ENCODE peak calls at places on chromosome 17, in ten cellular contexts. Z, I, T, X, Y, Q, F, M, B and G are unnamed samples.

GRCh38 chr17:17001874-17002520 is 30.1 kb upstream of the TNFRSF13B start:
- DNase-seq in X (peak), B (peak), F (peak), I (peak), Q (peak), Z (peak), M (no peak), T (peak), Y (peak), G (peak)

GRCh38 chr17:63697341-63698286 is 2.3 kb downstream of the LIMD2 start:
- DNase-seq in F (peak), Z (peak), M (no peak), B (peak), Y (peak), I (peak), Q (no peak), X (peak), T (peak), G (peak)

GRCh38 chr17:15308758-15309157 is 32.6 kb downstream of the TEKT3 start:
- DNase-seq in M (no peak), I (no peak), B (no peak), Q (no peak), F (no peak), T (no peak), Z (no peak), X (no peak), Y (no peak), G (no peak)

GRCh38 chr17:66567234-66568170 is 265.1 kb downstream of the PRKCA start:
- DNase-seq in M (peak), Q (peak), Z (peak), B (peak), X (peak), F (peak), T (peak), Y (peak), I (peak), G (peak)

GRCh38 chr17:75227729-75228128 is 22.2 kb downstream of the NUP85 start:
- DNase-seq in Q (no peak), T (no peak), I (no peak), M (no peak), B (no peak), Z (no peak), Y (no peak), F (no peak), X (no peak), G (no peak)

GRCh38 chr17:56658648-56659047 is 65.1 kb downstream of the NOG start:
- DNase-seq in X (no peak), Z (no peak), Q (no peak), F (no peak), B (no peak), T (no peak), I (no peak), Y (no peak), M (no peak), G (no peak)

GRCh38 chr17:44004761-44005526 is 522 bp downstream of the NAGS start:
- DNase-seq in Y (no peak), Q (no peak), I (peak), Z (peak), T (no peak), M (no peak), X (peak), F (no peak), B (peak), G (no peak)

GRCh38 chr17:28896884-28897768 is at the start of gene FLOT2:
- DNase-seq in Y (peak), B (peak), T (peak), I (peak), F (peak), Q (peak), M (no peak), X (peak), Z (peak), G (peak)

GRCh38 chr17:56973520-56973919 is 4.4 kb upstream of the SCPEP1 start:
- DNase-seq in X (no peak), M (no peak), Q (no peak), Z (no peak), Y (no peak), F (no peak), T (peak), I (no peak), B (no peak), G (no peak)

GRCh38 chr17:19880393-19880792 is 12.7 kb upstream of the ULK2 start:
- DNase-seq in X (no peak), B (no peak), I (no peak), T (no peak), M (no peak), F (no peak), Z (no peak), Y (no peak), Q (no peak), G (peak)

GRCh38 chr17:43917348-43918025 is 10.2 kb upstream of the MPP2 start:
- DNase-seq in B (peak), T (no peak), F (peak), Q (peak), M (no peak), Z (peak), X (peak), I (peak), Y (no peak), G (peak)

GRCh38 chr17:64774888-64775600 is 112.9 kb upstream of the SMURF2 start:
- DNase-seq in B (no peak), T (no peak), F (no peak), X (no peak), I (no peak), Z (no peak), Q (no peak), Y (no peak), M (no peak), G (no peak)

DNA sequence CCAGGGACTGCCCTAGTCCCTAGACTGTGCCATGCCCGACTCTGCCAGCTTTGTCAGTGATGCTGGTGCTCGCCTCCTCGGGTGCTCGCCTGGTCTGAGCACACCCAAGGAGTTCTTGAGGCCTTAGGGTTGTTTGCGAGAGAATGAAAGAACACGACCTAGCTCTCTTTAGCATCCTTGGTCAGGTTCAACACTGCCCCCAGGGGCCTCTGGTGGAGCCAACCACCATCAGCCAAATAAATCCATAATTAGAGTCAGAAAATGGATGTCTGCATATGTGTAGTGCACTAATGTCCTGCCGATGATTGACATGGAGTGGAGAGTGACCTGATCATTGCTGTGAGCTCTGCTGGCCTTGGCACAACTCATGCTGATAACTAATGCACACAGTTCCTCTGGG is 8.2 kb upstream of the STH start:
- DNase-seq in B (no peak), Q (no peak), M (no peak), T (no peak), X (no peak), I (no peak), Z (no peak), Y (no peak), F (no peak), G (no peak)
- TF ChIP-seq CTCF in B (no peak), Q (no peak), M (no peak), T (no peak), X (no peak), I (no peak), Z (no peak), Y (peak), F (no peak), G (no peak)

GRCh38 chr17:32261937-32262510 is 3.6 kb upstream of the RHBDL3 start:
- DNase-seq in I (no peak), X (no peak), Z (no peak), B (no peak), T (no peak), F (no peak), Y (no peak), Q (no peak), M (no peak), G (no peak)

GRCh38 chr17:32264823-32265191 is 825 bp upstream of the RHBDL3 start:
- DNase-seq in M (no peak), Z (no peak), X (no peak), B (no peak), I (no peak), Q (no peak), T (no peak), Y (no peak), F (no peak), G (no peak)

GRCh38 chr17:32265896-32266388 is 310 bp downstream of the RHBDL3 start:
- DNase-seq in Y (no peak), M (no peak), Z (no peak), I (no peak), Q (no peak), F (no peak), X (no peak), T (no peak), B (no peak), G (no peak)

GRCh38 chr17:32265192-32265895 is at the start of gene RHBDL3:
- DNase-seq in T (no peak), I (no peak), B (peak), M (no peak), X (peak), Y (no peak), F (no peak), Q (peak), Z (no peak), G (no peak)

GRCh38 chr17:32264140-32264799 is 1.4 kb upstream of the RHBDL3 start:
- DNase-seq in Y (no peak), T (no peak), F (no peak), Z (no peak), M (no peak), I (no peak), Q (no peak), X (no peak), B (no peak), G (no peak)
- TF ChIP-seq CTCF in Y (no peak), T (no peak), F (peak), Z (no peak), M (peak), I (peak), Q (no peak), X (no peak), B (no peak), G (peak)

GRCh38 chr17:80126449-80126715 is 20.5 kb downstream of the EIF4A3 start:
- DNase-seq in M (no peak), Y (no peak), F (no peak), X (no peak), Z (no peak), Q (no peak), T (no peak), I (no peak), B (no peak), G (no peak)
- TF ChIP-seq CTCF in M (no peak), Y (no peak), F (no peak), X (no peak), Z (no peak), Q (no peak), T (no peak), I (no peak), B (no peak), G (no peak)

GRCh38 chr17:4409659-4410058 is 24.1 kb upstream of the SPNS3 start:
- DNase-seq in M (no peak), T (peak), X (no peak), Y (no peak), F (no peak), B (no peak), Z (no peak), Q (no peak), I (no peak), G (peak)

GRCh38 chr17:4417129-4417667 is 16.5 kb upstream of the SPNS3 start:
- DNase-seq in F (no peak), Y (no peak), I (no peak), T (no peak), Z (no peak), M (no peak), X (no peak), Q (no peak), B (no peak), G (no peak)

GRCh38 chr17:4411201-4411600 is 22.5 kb upstream of the SPNS3 start:
- DNase-seq in Z (no peak), T (no peak), X (no peak), Q (no peak), B (no peak), I (no peak), F (no peak), Y (no peak), M (no peak), G (no peak)

GRCh38 chr17:4407851-4408250 is 25.9 kb upstream of the SPNS3 start:
- DNase-seq in Q (no peak), Z (peak), I (no peak), B (no peak), Y (peak), M (no peak), F (peak), T (no peak), X (peak), G (no peak)

DNA sequence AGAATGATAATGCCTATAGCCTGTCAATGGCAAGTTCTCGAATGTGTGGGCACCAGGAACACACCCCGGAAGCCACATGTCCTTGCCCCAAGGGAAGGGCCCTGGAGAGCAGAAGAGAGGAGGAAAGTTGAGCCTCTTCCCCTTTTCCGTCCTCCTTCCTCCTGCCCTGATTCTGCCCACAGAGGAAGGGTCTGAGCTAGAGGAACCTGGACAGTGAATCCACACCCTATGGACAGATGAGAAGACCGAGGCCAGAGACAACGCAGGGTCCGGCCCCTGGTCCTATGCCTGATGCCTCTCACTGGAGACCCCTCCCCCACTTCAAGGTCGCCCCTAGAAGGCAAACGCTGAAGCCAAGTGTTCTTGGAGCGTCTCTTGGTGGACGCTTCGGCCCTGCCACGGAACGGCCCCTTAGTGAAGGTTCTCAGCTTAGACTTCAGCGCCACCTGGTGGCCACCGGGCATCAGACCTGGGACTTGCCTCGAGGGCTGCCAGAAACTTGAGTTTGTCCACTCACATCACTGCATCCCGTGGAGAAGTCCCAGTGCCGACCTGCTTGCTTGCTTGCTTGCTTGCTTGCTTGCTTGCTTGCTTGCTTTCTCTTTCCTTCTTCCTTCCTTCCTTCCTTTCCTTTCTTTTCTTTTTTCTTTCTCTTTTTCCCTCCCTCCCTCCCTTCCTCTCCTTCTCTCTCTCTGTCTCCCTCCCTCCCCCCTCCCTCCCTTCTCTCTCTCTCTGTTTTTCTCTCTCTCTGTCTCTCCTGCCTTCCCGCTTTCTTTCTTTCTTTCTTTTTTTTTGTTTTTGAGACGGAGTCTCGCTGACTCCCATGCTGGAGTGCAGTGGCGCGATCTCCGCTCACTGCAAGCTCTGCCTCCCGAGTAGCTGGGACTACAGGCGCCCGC is 20.6 kb upstream of the SPNS3 start:
- DNase-seq in T (peak), B (peak), M (peak), X (peak), Y (peak), Z (peak), I (peak), F (peak), Q (peak), G (peak)
- TF ChIP-seq CTCF in T (peak), B (peak), M (peak), X (peak), Y (peak), Z (peak), I (peak), F (peak), Q (peak), G (peak)

DNA sequence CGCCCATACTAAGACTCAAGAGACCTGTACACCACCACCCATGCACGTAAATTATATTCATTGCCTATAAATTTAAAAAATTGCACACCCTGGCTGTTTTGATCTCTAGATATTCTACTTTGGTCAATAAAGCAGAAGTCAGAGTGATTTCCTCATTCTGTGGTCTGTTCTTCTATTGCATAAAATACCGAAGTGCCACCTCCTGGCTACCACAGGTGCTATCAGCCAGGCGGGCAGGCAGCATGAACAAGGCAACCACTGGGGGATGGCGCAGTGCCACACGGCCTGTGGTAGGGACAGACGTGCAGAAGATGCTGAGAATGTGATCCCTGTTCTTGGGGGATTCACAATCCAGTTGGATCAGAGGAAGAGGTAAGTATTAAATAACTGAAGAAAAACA is 122.3 kb downstream of the CDK5R1 start:
- DNase-seq in F (peak), Q (no peak), T (peak), M (no peak), Y (peak), Z (peak), I (no peak), X (peak), B (peak), G (no peak)
- TF ChIP-seq CTCF in F (peak), Q (peak), T (peak), M (peak), Y (peak), Z (no peak), I (no peak), X (no peak), B (peak), G (no peak)

DNA sequence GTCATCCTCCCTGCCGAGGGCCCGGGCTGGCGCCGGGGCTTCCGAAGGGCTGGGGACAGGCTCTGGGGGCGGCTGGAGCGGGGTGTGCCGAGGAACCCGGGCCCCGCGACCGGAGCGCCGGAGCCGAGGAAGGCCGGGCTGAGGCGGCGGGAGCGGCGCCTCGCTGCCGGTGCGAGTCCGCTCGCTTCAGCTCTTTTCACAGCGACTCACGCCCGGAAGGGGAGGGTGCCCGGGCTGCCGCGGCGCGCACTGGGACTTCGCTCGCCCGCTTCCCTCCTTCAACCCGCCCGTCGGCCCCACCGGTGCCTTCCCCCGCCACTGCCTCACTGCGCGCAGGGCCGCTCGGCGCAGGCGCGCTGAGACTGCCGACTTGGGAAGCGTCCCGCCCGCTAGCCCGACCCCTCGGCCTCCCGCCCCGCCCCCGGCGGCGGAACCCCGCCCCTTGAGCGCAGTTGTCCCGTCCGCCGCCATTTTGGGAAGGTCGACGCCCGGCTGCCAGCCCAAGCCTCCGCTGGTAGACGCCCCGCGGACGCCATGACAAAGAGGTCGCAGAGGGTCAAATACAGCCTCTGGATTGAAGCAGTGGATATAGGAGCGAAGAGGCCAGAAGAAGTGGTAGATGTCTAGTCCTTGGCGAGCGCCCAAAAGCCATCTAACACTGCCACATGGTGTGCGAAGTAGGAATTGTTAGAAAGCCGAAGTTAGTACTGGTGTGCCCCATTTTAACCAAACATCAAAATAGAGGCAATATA is at the start of gene UBE2G1:
- DNase-seq in M (peak), Q (peak), I (peak), F (peak), X (peak), B (peak), T (peak), Y (peak), Z (peak), G (peak)
- TF ChIP-seq CTCF in M (peak), Q (peak), I (no peak), F (peak), X (no peak), B (no peak), T (peak), Y (peak), Z (peak), G (peak)

GRCh38 chr17:46782250-46782953 is 36.1 kb downstream of the WNT3 start:
- DNase-seq in Y (peak), X (peak), M (no peak), F (peak), B (no peak), T (peak), I (peak), Q (no peak), Z (peak), G (peak)
- TF ChIP-seq CTCF in Y (peak), X (peak), M (peak), F (peak), B (no peak), T (peak), I (peak), Q (no peak), Z (peak), G (peak)

GRCh38 chr17:79305376-79305775 is 230.8 kb downstream of the ENGASE start:
- DNase-seq in I (no peak), F (no peak), Q (no peak), X (no peak), T (no peak), Y (peak), B (no peak), M (no peak), Z (no peak), G (no peak)

GRCh38 chr17:79301469-79301868 is 226.8 kb downstream of the ENGASE start:
- DNase-seq in M (no peak), X (no peak), I (no peak), B (no peak), Q (no peak), Y (peak), F (no peak), Z (no peak), T (no peak), G (no peak)

GRCh38 chr17:79305831-79306687 is 231.4 kb downstream of the ENGASE start:
- DNase-seq in F (peak), B (no peak), I (no peak), Q (peak), T (no peak), X (no peak), M (no peak), Y (peak), Z (no peak), G (peak)

GRCh38 chr17:79304907-79305306 is 230.3 kb downstream of the ENGASE start:
- DNase-seq in F (no peak), Y (peak), X (no peak), M (no peak), Q (no peak), I (no peak), B (no peak), T (no peak), Z (no peak), G (no peak)

DNA sequence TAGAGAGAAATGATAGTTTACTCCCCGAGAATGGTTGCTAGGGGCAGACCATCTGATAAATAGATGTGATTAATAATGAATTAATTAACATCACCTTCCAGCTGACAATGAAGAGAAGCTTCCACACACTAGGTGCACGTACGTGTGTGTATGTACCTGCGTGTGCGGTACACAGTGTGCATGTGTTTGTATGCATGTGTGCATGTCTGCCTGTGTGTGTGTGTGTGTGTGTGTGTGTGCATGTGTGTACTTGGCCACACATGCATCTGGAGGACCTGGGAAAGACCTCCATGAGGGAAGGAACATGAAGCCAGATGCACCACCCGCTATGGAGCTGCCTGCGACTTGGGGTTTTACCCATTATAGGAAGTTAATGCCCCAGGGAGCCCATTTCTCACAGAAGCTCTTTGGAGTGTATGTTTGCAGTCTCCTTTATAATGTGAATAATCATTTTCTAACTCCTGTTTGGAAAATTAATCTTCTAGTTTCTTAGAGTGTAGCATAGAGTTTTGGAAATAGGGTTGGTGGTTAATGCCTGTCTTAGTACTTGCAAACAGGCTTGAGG is 229.1 kb downstream of the ENGASE start:
- DNase-seq in Y (peak), T (no peak), Q (no peak), X (no peak), M (no peak), F (no peak), I (no peak), B (no peak), Z (no peak), G (no peak)
- TF ChIP-seq CTCF in Y (no peak), T (no peak), Q (no peak), X (no peak), M (no peak), F (no peak), I (no peak), B (no peak), Z (no peak), G (no peak)

GRCh38 chr17:7186241-7186640 is 7.1 kb upstream of the ASGR1 start:
- DNase-seq in M (no peak), X (no peak), T (no peak), F (peak), B (no peak), Y (peak), I (no peak), Q (no peak), Z (no peak), G (no peak)
- TF ChIP-seq CTCF in M (peak), X (no peak), T (no peak), F (peak), B (no peak), Y (peak), I (no peak), Q (no peak), Z (no peak), G (peak)